ENCODE peak calls at places on chromosome 20, in ten cellular contexts. H is uterus; O is gastrocnemius medialis; D is H1; Q is pancreas; Y is ovary; G is CD8-positive, alpha-beta T cell; M is CD4-positive, alpha-beta memory T cell; F is cardiac muscle cell; B is colonic mucosa. S is an unnamed sample. For H3K27me3, the result is how much of the 10 kb centered on the place peaks cover.

GRCh38 chr20:3461191-3461874 is 9.5 kb upstream of the ATRN start:
- DNase-seq in H (no peak), O (no peak), D (peak), Q (no peak), Y (no peak), G (no peak), M (no peak), F (no peak), B (no peak), S (no peak)

GRCh38 chr20:23419995-23420901 is 1.0 kb downstream of the NAPB start:
- DNase-seq in H (peak), O (peak), D (no peak), Q (peak), Y (peak), G (peak), M (peak), F (peak), B (peak), S (peak)

GRCh38 chr20:8155848-8156602 is 24.0 kb downstream of the PLCB1 start:
- DNase-seq in H (no peak), O (peak), D (no peak), Q (no peak), Y (no peak), G (no peak), M (no peak), F (no peak), B (no peak), S (no peak)

GRCh38 chr20:64115171-64115911 is 8.0 kb upstream of the NPBWR2 start:
- DNase-seq in H (no peak), O (no peak), D (peak), Q (no peak), Y (no peak), G (no peak), M (no peak), F (no peak), B (no peak), S (no peak)

GRCh38 chr20:60250251-60250650 is 292.0 kb downstream of the CDH26 start:
- DNase-seq in H (no peak), O (no peak), D (no peak), Q (no peak), Y (no peak), G (no peak), M (no peak), F (no peak), B (no peak), S (no peak)

GRCh38 chr20:63060057-63060991 is 53.6 kb upstream of the BHLHE23 start:
- DNase-seq in H (no peak), O (no peak), D (peak), Q (peak), Y (no peak), G (no peak), M (no peak), F (no peak), B (no peak), S (no peak)

GRCh38 chr20:50226093-50226974 is 35.7 kb downstream of the CEBPB start:
- DNase-seq in H (peak), O (peak), D (no peak), Q (no peak), Y (peak), G (no peak), M (no peak), F (no peak), B (peak), S (no peak)

GRCh38 chr20:62980380-62980960 is 26.3 kb downstream of the BHLHE23 start:
- DNase-seq in H (no peak), O (no peak), D (no peak), Q (no peak), Y (no peak), G (no peak), M (no peak), F (no peak), B (no peak), S (no peak)

GRCh38 chr20:22371843-22372242 is 212.5 kb downstream of the FOXA2 start:
- DNase-seq in H (no peak), O (no peak), D (no peak), Q (no peak), Y (no peak), G (no peak), M (no peak), F (no peak), B (no peak), S (peak)

GRCh38 chr20:10671850-10672578 is 1.8 kb downstream of the JAG1 start:
- DNase-seq in H (peak), O (peak), D (peak), Q (peak), Y (peak), G (no peak), M (no peak), F (peak), B (peak), S (no peak)

GRCh38 chr20:31822421-31823330 is 3.5 kb downstream of the MYLK2 start:
- DNase-seq in H (peak), O (peak), D (peak), Q (peak), Y (peak), G (peak), M (peak), F (peak), B (peak), S (peak)

GRCh38 chr20:31826074-31826473 is 6.9 kb downstream of the MYLK2 start:
- DNase-seq in H (no peak), O (no peak), D (no peak), Q (no peak), Y (no peak), G (no peak), M (no peak), F (no peak), B (no peak), S (no peak)

GRCh38 chr20:31824125-31824485 is 4.9 kb downstream of the MYLK2 start:
- DNase-seq in H (no peak), O (no peak), D (no peak), Q (no peak), Y (no peak), G (no peak), M (no peak), F (no peak), B (no peak), S (no peak)

GRCh38 chr20:31823360-31824124 is 4.4 kb downstream of the MYLK2 start:
- DNase-seq in H (no peak), O (no peak), D (no peak), Q (no peak), Y (no peak), G (no peak), M (no peak), F (no peak), B (no peak), S (no peak)

DNA sequence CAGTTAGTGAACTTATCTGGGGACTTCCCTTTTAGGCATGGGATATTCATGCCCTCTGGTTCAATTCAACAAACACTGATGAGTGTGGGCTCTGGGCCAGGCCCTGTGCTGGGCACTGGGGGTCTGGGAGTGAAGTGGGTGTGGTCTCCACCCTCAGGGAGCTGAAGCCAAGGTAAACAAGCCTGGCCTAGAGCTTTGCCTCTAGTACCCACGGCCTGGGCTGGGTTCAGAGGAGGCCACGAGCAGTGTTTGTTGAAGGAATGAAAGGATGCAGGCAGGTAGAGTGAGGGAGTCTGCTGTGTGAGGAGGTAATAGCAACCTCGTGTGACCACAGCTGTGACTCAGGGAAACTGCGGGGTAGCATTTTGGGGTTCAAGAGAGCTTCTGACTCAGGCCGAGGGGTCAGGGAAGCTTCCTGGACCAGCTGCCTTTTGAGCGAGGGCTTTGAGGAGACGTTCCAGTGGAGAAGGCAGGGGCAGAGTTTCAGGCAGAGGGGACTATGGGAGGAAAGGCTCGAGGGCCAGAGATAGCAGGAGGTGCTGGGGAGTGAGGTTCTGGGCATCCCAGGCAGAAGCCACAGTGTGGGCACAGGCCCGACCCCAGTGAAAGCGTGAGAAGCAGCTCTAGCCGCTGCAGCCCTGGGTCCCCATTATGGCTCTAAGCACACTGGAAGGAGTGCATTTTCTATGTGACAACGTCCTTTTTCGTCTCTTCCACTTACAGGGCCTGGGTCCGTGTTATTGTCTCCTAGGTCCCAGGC is 5.6 kb downstream of the MYLK2 start:
- DNase-seq in H (no peak), O (no peak), D (no peak), Q (no peak), Y (no peak), G (no peak), M (no peak), F (no peak), B (no peak), S (no peak)
- H3K27me3 ChIP-seq in H (under half), O (under half), D (under half), Q (under half), Y (under half), G (under half), M (under half), F (under half), B (under half), S (under half)

DNA sequence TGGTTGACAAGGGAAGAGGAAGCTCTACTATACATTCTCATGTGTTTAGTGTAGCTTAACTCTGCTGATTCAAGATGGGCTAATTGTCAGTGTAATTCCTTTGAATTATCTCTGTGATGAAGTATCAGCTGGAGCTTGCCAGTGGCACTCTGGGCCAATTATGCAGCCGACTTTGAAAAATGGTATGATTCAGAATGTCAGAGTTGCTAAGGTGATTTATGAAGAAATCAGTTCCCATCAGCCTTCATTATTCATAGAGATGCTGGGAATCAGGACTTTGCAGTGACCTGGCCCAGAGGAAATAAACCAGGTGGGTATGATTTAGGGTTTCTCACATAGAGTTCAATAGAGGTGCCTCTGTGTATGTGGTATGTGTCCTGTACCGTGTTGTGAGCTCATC is 33.4 kb downstream of the KCNS1 start:
- DNase-seq in H (no peak), O (no peak), D (no peak), Q (no peak), Y (no peak), G (no peak), M (no peak), F (no peak), B (no peak), S (no peak)
- H3K27ac ChIP-seq in H (no peak), O (no peak), D (no peak), Q (no peak), Y (no peak), G (no peak), M (no peak), F (no peak), B (no peak), S (no peak)

GRCh38 chr20:57609842-57610167 is 10.4 kb downstream of the ZBP1 start:
- DNase-seq in H (no peak), O (no peak), D (no peak), Q (no peak), Y (no peak), G (no peak), M (no peak), F (no peak), B (no peak), S (no peak)

GRCh38 chr20:57609086-57609841 is 11.0 kb downstream of the ZBP1 start:
- DNase-seq in H (no peak), O (no peak), D (no peak), Q (no peak), Y (no peak), G (no peak), M (no peak), F (no peak), B (no peak), S (no peak)

GRCh38 chr20:57608516-57608915 is 11.7 kb downstream of the ZBP1 start:
- DNase-seq in H (no peak), O (no peak), D (no peak), Q (no peak), Y (no peak), G (no peak), M (no peak), F (no peak), B (no peak), S (no peak)

GRCh38 chr20:57611605-57612311 is 8.5 kb downstream of the ZBP1 start:
- DNase-seq in H (no peak), O (no peak), D (no peak), Q (no peak), Y (peak), G (no peak), M (no peak), F (no peak), B (peak), S (no peak)

GRCh38 chr20:57610261-57610952 is 9.8 kb downstream of the ZBP1 start:
- DNase-seq in H (no peak), O (no peak), D (no peak), Q (peak), Y (no peak), G (no peak), M (no peak), F (no peak), B (no peak), S (no peak)
- H3K27me3 ChIP-seq in H (under half), O (under half), D (under half), Q (under half), Y (under half), G (under half), M (under half), F (under half), B (under half), S (under half)

DNA sequence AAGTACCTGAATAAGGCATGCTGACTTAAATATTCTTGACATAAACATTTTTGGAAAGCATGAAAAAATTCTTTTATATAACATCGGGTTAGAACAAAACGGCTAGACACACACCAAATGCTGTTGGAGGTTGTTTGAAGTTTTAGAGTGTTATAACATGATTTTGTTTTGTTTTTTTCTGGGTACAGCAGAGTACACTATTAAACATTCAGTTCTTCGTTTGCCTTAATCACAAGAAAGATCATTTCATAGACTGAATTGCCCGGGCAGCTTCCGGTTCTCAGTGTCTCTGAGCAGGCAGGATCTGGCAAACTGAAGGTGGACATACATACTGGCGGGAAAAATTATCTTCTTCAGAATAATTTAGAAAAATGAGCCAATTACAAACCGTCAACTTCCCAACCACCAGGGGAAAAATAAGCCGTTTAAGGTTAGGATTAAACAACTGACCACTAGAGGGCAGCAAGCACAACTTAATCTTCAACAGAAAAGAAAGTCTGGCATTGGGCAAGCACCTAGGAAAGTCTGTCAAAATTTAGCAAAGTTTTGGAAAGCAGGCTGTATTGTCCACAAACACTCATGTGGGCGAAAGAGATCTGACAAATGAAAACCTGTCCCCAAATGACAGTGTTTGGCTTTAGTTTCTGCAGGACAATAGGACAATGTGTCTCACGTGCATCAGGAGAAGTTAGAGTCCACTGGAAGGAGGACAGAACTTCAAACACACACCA is 15.0 kb downstream of the ZNF217 start:
- DNase-seq in H (peak), O (peak), D (no peak), Q (no peak), Y (peak), G (peak), M (peak), F (peak), B (peak), S (peak)
- H3K27ac ChIP-seq in H (peak), O (peak), D (no peak), Q (peak), Y (no peak), G (peak), M (peak), F (no peak), B (peak), S (peak)

GRCh38 chr20:31871602-31871954 is 1.1 kb downstream of the TTLL9 start:
- DNase-seq in H (no peak), O (no peak), D (no peak), Q (no peak), Y (no peak), G (no peak), M (no peak), F (no peak), B (no peak), S (no peak)
- H3K27me3 ChIP-seq in H (under half), O (under half), D (under half), Q (under half), Y (under half), G (under half), M (under half), F (under half), B (under half), S (under half)

S was measured in naive thymus-derived CD4-positive, alpha-beta T cell.